ENCODE peak calls at places on chromosomes 16 and 17, in six cellular contexts. X is A549, Q is epithelial cell of esophagus, K is HuH-7, H is GM12865, M is hepatic stellate cell. Z is an unnamed sample.

GRCh38 chr17:10754109-10754508 is 24.3 kb upstream of the TMEM220 start:
- DNase-seq in M (peak; percentile 25), H (peak; percentile 55), X (peak; percentile 72), K (peak; percentile 40), Q (peak; percentile 22), Z (peak; percentile 55)

GRCh38 chr17:32141690-32142037 is 638 bp upstream of the RHOT1 start:
- DNase-seq in K (no peak), H (no peak), Q (no peak), X (no peak), M (no peak), Z (no peak)

GRCh38 chr16:77579283-77579985 is 142.9 kb upstream of the NUDT7 start:
- DNase-seq in Q (no peak), X (no peak), K (no peak), H (no peak), M (no peak), Z (no peak)

GRCh38 chr16:79171504-79172240 is 428.9 kb downstream of the MAF start:
- DNase-seq in Q (no peak), H (no peak), X (no peak), M (no peak), K (no peak), Z (peak; percentile 16)

GRCh38 chr16:81748476-81749198 is 30.5 kb upstream of the PLCG2 start:
- DNase-seq in H (peak; percentile 58), K (no peak), Q (no peak), X (no peak), M (no peak), Z (no peak)

GRCh38 chr16:85856054-85856453 is 42.9 kb upstream of the IRF8 start:
- DNase-seq in M (no peak), K (no peak), Q (no peak), X (no peak), H (no peak), Z (no peak)

GRCh38 chr16:35391328-35391727 is 1931.9 kb downstream of the TP53TG3F start:
- DNase-seq in H (peak; percentile 69), X (no peak), Q (peak; percentile 62), M (no peak), K (no peak), Z (peak; percentile 4)

GRCh38 chr17:21132428-21132827 is 5.7 kb downstream of the DHRS7B start:
- DNase-seq in X (no peak), M (no peak), K (no peak), Q (no peak), H (peak; percentile 46), Z (no peak)

GRCh38 chr16:47026492-47026891 is 53.0 kb upstream of the DNAJA2 start:
- DNase-seq in H (no peak), Q (no peak), M (no peak), K (no peak), X (no peak), Z (no peak)

GRCh38 chr17:16068323-16068722 is 68.7 kb downstream of the TTC19 start:
- DNase-seq in H (no peak), M (no peak), Q (no peak), X (no peak), K (no peak), Z (no peak)

GRCh38 chr17:77958716-77959215 is 263 bp downstream of the TNRC6C start:
- DNase-seq in M (no peak), Q (no peak), X (peak; percentile 33), H (no peak), K (no peak), Z (no peak)

GRCh38 chr17:82439829-82440365 is 10.7 kb downstream of the CYBC1 start:
- DNase-seq in M (no peak), K (no peak), H (no peak), Q (no peak), X (no peak), Z (no peak)

GRCh38 chr16:67092227-67092626 is 17.5 kb upstream of the PHAF1 start:
- DNase-seq in M (peak; percentile 35), K (no peak), X (no peak), H (no peak), Q (peak; percentile 54), Z (no peak)

GRCh38 chr17:50283246-50283645 is 9.0 kb downstream of the TMEM92 start:
- DNase-seq in X (no peak), K (no peak), M (no peak), Q (no peak), H (peak; percentile 85), Z (no peak)

GRCh38 chr16:88967800-88968588 is 9.0 kb downstream of the CBFA2T3 start:
- DNase-seq in K (no peak), X (no peak), Q (no peak), H (peak; percentile 93), M (no peak), Z (no peak)

GRCh38 chr16:27109666-27110523 is 43.2 kb downstream of the C16orf82 start:
- DNase-seq in H (peak; percentile 52), Q (peak; percentile 32), X (peak; percentile 44), M (peak; percentile 71), K (peak; percentile 76), Z (peak; percentile 89)

GRCh38 chr17:70251704-70252103 is 82.4 kb downstream of the KCNJ2 start:
- DNase-seq in K (no peak), X (no peak), M (no peak), Q (no peak), H (no peak), Z (no peak)

GRCh38 chr16:89257757-89258465 is 40.4 kb downstream of the ZNF778 start:
- DNase-seq in M (no peak), H (no peak), X (no peak), K (peak; percentile 90), Q (no peak), Z (no peak)

GRCh38 chr17:61460796-61461585 is 8.8 kb downstream of the TBX4 start:
- DNase-seq in H (no peak), X (no peak), K (peak; percentile 86), Q (no peak), M (no peak), Z (no peak)

GRCh38 chr17:2821868-2822267 is 25.6 kb downstream of the RAP1GAP2 start:
- DNase-seq in K (no peak), M (no peak), H (no peak), X (no peak), Q (no peak), Z (no peak)

GRCh38 chr17:18182978-18183333 is 672 bp upstream of the ALKBH5 start:
- DNase-seq in X (peak; percentile 87), Q (peak; percentile 78), K (peak; percentile 68), H (peak; percentile 90), M (peak; percentile 87), Z (peak; percentile 55)

GRCh38 chr16:86302710-86303109 is 207.6 kb upstream of the FOXF1 start:
- DNase-seq in Q (no peak), M (no peak), X (no peak), K (no peak), H (no peak), Z (no peak)